ENCODE peak calls at places on chromosomes 2 and 18, in seven cellular contexts. G is A549, Q is lung, Y is AG04450, P is IMR-90, N is stomach, R is H9. B is an unnamed sample.

GRCh38 chr2:223771480-223771879 is 65.9 kb downstream of the AP1S3 start:
- DNase-seq in G (no peak), Q (no peak), Y (no peak), P (peak; percentile 7), N (no peak), R (no peak), B (no peak)

GRCh38 chr2:210222607-210223006 is 2.6 kb downstream of the ACADL start:
- DNase-seq in G (no peak), Q (no peak), Y (no peak), P (no peak), N (no peak), R (no peak), B (no peak)

GRCh38 chr2:19073522-19073921 is 284.9 kb downstream of the OSR1 start:
- DNase-seq in G (peak; percentile 59), Q (no peak), Y (no peak), P (peak; percentile 83), N (no peak), R (peak; percentile 77), B (no peak)

GRCh38 chr18:32998285-32998684 is 225.5 kb upstream of the KLHL14 start:
- DNase-seq in G (no peak), Q (no peak), Y (no peak), P (no peak), N (no peak), R (no peak), B (no peak)

GRCh38 chr18:76212958-76213357 is 282.1 kb downstream of the ZNF516 start:
- DNase-seq in G (no peak), Q (no peak), Y (no peak), P (no peak), N (no peak), R (no peak), B (no peak)

GRCh38 chr2:18373664-18374063 is 186.8 kb downstream of the RDH14 start:
- DNase-seq in G (no peak), Q (no peak), Y (no peak), P (no peak), N (no peak), R (no peak), B (no peak)

GRCh38 chr18:3265564-3266033 is 3.7 kb downstream of the MYL12B start:
- DNase-seq in G (no peak), Q (no peak), Y (no peak), P (peak; percentile 75), N (no peak), R (no peak), B (no peak)

GRCh38 chr2:120865656-120866055 is 130.0 kb downstream of the GLI2 start:
- DNase-seq in G (no peak), Q (no peak), Y (no peak), P (no peak), N (no peak), R (no peak), B (no peak)

GRCh38 chr2:79734518-79734917 is 221.7 kb downstream of the CTNNA2 start:
- DNase-seq in G (no peak), Q (no peak), Y (no peak), P (no peak), N (no peak), R (no peak), B (no peak)

GRCh38 chr2:53697686-53698085 is 69.9 kb upstream of the CHAC2 start:
- DNase-seq in G (no peak), Q (no peak), Y (no peak), P (no peak), N (no peak), R (no peak), B (no peak)

GRCh38 chr2:118049140-118050128 is 35.6 kb upstream of the CCDC93 start:
- DNase-seq in G (no peak), Q (no peak), Y (no peak), P (no peak), N (no peak), R (no peak), B (no peak)

GRCh38 chr2:203548887-203549286 is 13.8 kb upstream of the RAPH1 start:
- DNase-seq in G (no peak), Q (no peak), Y (no peak), P (no peak), N (no peak), R (no peak), B (no peak)

GRCh38 chr2:203559640-203560039 is 24.5 kb upstream of the RAPH1 start:
- DNase-seq in G (no peak), Q (no peak), Y (no peak), P (peak; percentile 40), N (no peak), R (no peak), B (no peak)

GRCh38 chr2:203549406-203549805 is 14.3 kb upstream of the RAPH1 start:
- DNase-seq in G (no peak), Q (no peak), Y (no peak), P (peak; percentile 41), N (no peak), R (no peak), B (no peak)

GRCh38 chr2:203551653-203552250 is 16.7 kb upstream of the RAPH1 start:
- DNase-seq in G (no peak), Q (peak; percentile 35), Y (no peak), P (peak; percentile 70), N (no peak), R (no peak), B (peak; percentile 33)

GRCh38 chr2:203553784-203554183 is 18.7 kb upstream of the RAPH1 start:
- DNase-seq in G (no peak), Q (no peak), Y (no peak), P (no peak), N (no peak), R (no peak), B (no peak)
- H3K27ac ChIP-seq in G (no peak overlapping the region), Q (no peak overlapping the region), Y (no peak overlapping the region), P (no peak overlapping the region), N (no peak overlapping the region), R (no peak overlapping the region), B (no peak overlapping the region)

DNA sequence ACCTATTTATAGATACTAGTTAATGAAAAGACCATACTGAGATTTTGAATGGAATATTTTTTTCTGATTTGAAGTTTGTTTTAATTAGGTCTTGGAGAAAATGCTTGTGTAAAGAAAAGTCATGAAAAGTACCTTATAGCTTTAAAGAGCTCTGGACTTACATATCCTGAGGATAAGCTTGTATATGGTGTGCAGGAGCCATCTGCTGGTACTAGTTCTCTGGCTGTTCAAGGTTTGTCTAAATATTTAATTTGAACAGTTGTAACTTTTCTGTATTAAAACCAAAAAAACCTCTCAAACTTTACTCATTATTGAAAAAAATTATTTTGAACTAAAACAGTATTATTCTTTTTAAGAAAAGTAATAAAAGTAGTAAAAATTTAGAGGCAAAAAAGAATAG is 50.2 kb downstream of the UBR3 start:
- DNase-seq in G (no peak), Q (no peak), Y (no peak), P (peak; percentile 33), N (no peak), R (no peak), B (no peak)
- TF ChIP-seq CTCF in G (peak; percentile 49), Q (no peak), Y (peak; percentile 54), P (peak; percentile 45), N (no peak), R (no peak), B (no peak)

DNA sequence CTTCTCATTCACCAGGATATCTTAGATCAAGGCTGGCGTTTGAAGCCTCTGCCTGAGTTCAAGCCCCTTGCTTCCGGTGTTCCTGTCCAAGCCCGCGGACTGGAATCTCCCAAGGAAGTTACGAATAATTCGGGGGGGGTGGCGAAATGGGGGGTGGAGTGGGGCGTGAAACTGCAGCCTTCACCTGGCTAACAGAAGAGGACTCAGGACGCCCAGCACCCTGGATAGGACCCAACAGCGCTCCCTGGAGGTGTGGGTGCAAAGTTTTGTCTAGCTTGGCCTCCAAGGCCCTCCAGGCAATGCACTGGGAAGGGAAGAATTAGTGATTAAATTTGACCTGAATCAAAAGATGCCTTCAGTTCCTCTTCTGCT is 872 bp upstream of the TRIB2 start:
- DNase-seq in G (peak; percentile 45), Q (peak; percentile 82), Y (peak; percentile 47), P (peak; percentile 78), N (peak; percentile 86), R (peak; percentile 72), B (peak; percentile 80)
- H3K27ac ChIP-seq in G (no peak overlapping the region), Q (peak overlapping the region; percentile 96), Y (peak overlapping the region; percentile 89), P (peak overlapping the region; percentile 98), N (peak overlapping the region; percentile 97), R (no peak overlapping the region), B (peak overlapping the region; percentile 89)

DNA sequence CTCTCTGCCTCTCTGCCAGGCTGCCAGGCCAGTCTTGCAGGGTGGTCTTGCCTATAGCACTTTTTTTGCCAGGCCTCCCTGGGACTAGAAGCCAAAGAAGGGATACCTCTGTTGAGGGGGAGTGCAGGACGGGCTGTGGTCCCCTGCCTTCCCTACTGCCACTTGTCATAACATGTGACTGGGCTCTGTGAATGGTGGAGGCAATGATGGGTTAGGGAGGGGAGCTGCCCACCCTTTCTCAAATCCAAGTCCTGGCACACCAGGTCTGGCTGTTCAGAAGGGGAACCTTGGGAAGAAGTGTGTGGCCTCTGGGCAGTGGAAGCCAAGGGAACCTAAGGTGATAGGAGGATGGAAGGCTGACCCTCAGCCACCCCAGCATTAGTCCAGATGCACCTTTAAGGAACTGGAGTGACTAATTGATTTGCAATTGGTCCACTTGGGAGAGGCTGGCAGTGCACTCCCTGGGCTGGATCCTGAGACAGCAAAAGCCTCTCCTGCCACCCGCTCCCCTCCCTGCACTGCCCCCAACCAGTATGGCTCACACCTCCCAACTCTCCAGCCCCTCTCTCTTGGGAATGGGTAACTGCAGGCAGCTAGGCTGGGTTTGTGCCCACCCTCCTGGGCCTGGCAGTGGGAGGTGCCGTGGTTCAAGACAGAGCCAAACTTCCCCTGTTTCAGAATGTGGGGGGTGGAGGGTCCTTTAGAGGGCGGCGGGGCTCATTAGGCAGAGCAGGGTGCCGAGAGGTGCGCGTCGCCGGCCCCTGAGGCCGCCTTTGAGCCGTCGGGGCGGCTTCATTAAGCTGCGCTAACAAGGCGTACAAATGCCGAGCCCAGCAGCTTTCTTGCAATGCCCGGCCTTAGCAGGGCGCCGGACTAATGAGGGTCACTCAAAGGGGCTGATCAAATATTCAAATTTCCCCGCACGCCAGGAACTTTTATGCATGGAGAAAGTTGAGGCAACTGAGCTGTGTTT is 4.5 kb upstream of the SIX3 start:
- DNase-seq in G (no peak), Q (no peak), Y (no peak), P (no peak), N (no peak), R (peak; percentile 73), B (no peak)
- TF ChIP-seq CTCF in G (no peak), Q (no peak), Y (no peak), P (no peak), N (no peak), R (no peak), B (no peak)